ENCODE peak calls at places on chromosomes 12 and 14, in seven cellular contexts. E, T, H, P, Z, I and Y are unnamed samples.

GRCh38 chr12:108912361-108912760 is 32.5 kb downstream of the DAO start:
- DNase-seq in E (no peak), T (no peak), H (no peak), P (no peak), Z (no peak), I (no peak), Y (no peak)

GRCh38 chr14:74663884-74664283 is 49.0 kb downstream of the AREL1 start:
- DNase-seq in E (no peak), T (no peak), H (peak), P (no peak), Z (no peak), I (no peak), Y (no peak)

GRCh38 chr14:55313480-55313879 is 42.3 kb downstream of the FBXO34 start:
- DNase-seq in E (no peak), T (no peak), H (no peak), P (no peak), Z (no peak), I (no peak), Y (no peak)

GRCh38 chr12:94305293-94305957 is 154.2 kb downstream of the CEP83 start:
- DNase-seq in E (no peak), T (no peak), H (peak), P (no peak), Z (peak), I (no peak), Y (peak)

GRCh38 chr14:75283162-75283883 is 4.7 kb downstream of the FOS start:
- DNase-seq in E (no peak), T (peak), H (peak), P (no peak), Z (peak), I (no peak), Y (peak)

GRCh38 chr12:131755305-131756113 is 44.6 kb downstream of the SFSWAP start:
- DNase-seq in E (peak), T (no peak), H (peak), P (no peak), Z (peak), I (peak), Y (peak)

GRCh38 chr14:51082394-51082793 is 12.5 kb downstream of the TRIM9 start:
- DNase-seq in E (no peak), T (peak), H (no peak), P (no peak), Z (no peak), I (no peak), Y (no peak)

GRCh38 chr12:40693503-40693863 is 1.2 kb downstream of the CNTN1 start:
- DNase-seq in E (no peak), T (peak), H (no peak), P (no peak), Z (no peak), I (no peak), Y (no peak)

GRCh38 chr14:75279153-75279738 is 618 bp downstream of the FOS start:
- DNase-seq in E (no peak), T (peak), H (peak), P (no peak), Z (peak), I (no peak), Y (peak)

GRCh38 chr12:27525373-27525772 is 1.4 kb downstream of the PPFIBP1 start:
- DNase-seq in E (peak), T (peak), H (peak), P (no peak), Z (peak), I (no peak), Y (no peak)

GRCh38 chr12:129610601-129611120 is 293.2 kb downstream of the TMEM132D start:
- DNase-seq in E (no peak), T (no peak), H (no peak), P (no peak), Z (no peak), I (no peak), Y (no peak)

GRCh38 chr14:85415015-85415712 is 114.8 kb upstream of the FLRT2 start:
- DNase-seq in E (peak), T (peak), H (peak), P (no peak), Z (peak), I (no peak), Y (peak)
- H2AFZ ChIP-seq in E (peak), T (peak), H (no peak), P (no peak), Z (peak), I (no peak), Y (peak)

GRCh38 chr14:99915305-99916090 is 122.3 kb downstream of the EML1 start:
- DNase-seq in E (no peak), T (no peak), H (no peak), P (no peak), Z (no peak), I (no peak), Y (no peak)
- H3K4me3 ChIP-seq in E (no peak), T (no peak), H (no peak), P (no peak), Z (no peak), I (no peak), Y (no peak)

GRCh38 chr12:3085341-3086125 is 8.4 kb downstream of the TSPAN9 start:
- DNase-seq in E (no peak), T (no peak), H (no peak), P (no peak), Z (no peak), I (no peak), Y (peak)
- H3K27ac ChIP-seq in E (no peak), T (no peak), H (no peak), P (no peak), Z (no peak), I (no peak), Y (no peak)

GRCh38 chr12:13179159-13180074 is 17.1 kb upstream of the EMP1 start:
- DNase-seq in E (peak), T (peak), H (peak), P (peak), Z (peak), I (peak), Y (peak)
- H2AFZ ChIP-seq in E (peak), T (peak), H (peak), P (peak), Z (peak), I (no peak), Y (peak)

GRCh38 chr14:58969951-58970751 is 218.3 kb upstream of the DAAM1 start:
- DNase-seq in E (no peak), T (no peak), H (peak), P (no peak), Z (peak), I (no peak), Y (peak)
- H3K4me3 ChIP-seq in E (no peak), T (no peak), H (no peak), P (no peak), Z (no peak), I (no peak), Y (no peak)

DNA sequence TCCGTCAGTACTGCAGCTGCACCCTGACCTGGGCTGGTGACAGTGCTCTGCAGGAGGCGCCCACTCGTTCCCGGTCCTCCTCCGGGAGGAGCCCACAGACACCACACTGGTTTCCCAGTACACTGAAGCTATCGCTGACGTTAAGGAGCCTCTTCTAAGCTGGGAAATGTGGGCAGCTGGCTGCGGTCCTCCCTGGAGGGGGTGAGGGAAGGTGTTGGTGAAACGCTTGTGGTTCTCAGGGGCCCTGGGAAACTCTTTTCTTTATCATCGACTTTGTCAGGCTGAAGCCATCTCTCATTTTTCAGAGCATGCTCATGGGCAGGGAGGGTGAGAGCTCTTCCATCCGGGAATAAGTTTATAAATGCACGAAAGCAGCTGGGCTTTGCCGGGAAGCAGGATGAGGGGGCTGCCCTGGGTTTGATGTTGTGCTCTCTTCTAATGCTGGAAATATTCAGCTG is 176.0 kb downstream of the CHST11 start:
- DNase-seq in E (no peak), T (no peak), H (peak), P (no peak), Z (peak), I (peak), Y (peak)
- H3K27ac ChIP-seq in E (no peak), T (no peak), H (no peak), P (no peak), Z (no peak), I (no peak), Y (peak)

DNA sequence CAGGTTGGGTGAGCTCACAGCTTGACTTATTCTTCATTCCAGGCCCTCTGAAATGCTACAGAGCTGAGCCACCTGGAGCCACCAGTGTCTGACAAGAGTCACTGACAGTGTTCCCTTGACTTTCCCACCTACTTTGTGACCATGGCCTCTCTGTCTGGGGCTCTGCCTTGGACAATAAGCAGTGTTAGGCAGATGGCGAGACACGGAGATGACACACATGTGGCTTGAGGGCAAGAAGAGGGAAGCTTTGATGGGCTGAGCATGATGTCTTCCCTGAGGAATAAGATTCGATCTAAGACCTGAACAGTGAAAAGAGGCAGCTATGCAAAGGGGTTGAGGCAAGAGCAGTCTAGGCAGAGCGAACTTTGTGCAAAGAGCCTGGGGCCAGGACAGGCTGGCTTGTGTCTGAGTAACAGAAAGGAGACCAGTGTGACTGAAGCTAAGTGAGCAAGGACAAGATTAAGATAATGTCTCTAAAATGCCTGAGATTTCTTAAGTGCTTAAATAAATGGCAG is 105.5 kb downstream of the NUAK1 start:
- DNase-seq in E (no peak), T (no peak), H (peak), P (no peak), Z (no peak), I (no peak), Y (no peak)
- H2AFZ ChIP-seq in E (no peak), T (no peak), H (no peak), P (no peak), Z (peak), I (no peak), Y (no peak)

GRCh38 chr12:113186666-113187325 is 1.3 kb downstream of the RITA1 start:
- DNase-seq in E (no peak), T (no peak), H (no peak), P (no peak), Z (no peak), I (no peak), Y (no peak)
- H3K4me3 ChIP-seq in E (peak), T (no peak), H (no peak), P (peak), Z (no peak), I (peak), Y (peak)